ENCODE peak calls at places on chromosomes 7 and 10, in seven cellular contexts. One of them, this sample, is unnamed. For H3K36me3, the result is how much of the 10 kb centered on the place peaks cover.

GRCh38 chr10:49632406-49633317 is 18.8 kb downstream of the CHAT start:
- DNase-seq in SJCRH30: no peak
- DNase-seq in heart left ventricle: no peak
- DNase-seq in Karpas-422: no peak
- DNase-seq in mesendoderm: peak
- DNase-seq in psoas muscle: no peak
- DNase-seq in prostate gland: no peak
- DNase-seq in this sample: no peak

GRCh38 chr10:31739759-31740158 is 188.9 kb downstream of the ARHGAP12 start:
- DNase-seq in SJCRH30: peak
- DNase-seq in heart left ventricle: no peak
- DNase-seq in Karpas-422: no peak
- DNase-seq in mesendoderm: peak
- DNase-seq in psoas muscle: no peak
- DNase-seq in prostate gland: no peak
- DNase-seq in this sample: no peak

GRCh38 chr10:127619550-127619949 is 70.4 kb downstream of the NPS start:
- DNase-seq in SJCRH30: peak
- DNase-seq in heart left ventricle: no peak
- DNase-seq in Karpas-422: no peak
- DNase-seq in mesendoderm: no peak
- DNase-seq in psoas muscle: no peak
- DNase-seq in prostate gland: no peak
- DNase-seq in this sample: no peak

GRCh38 chr10:112307631-112308502 is 24.7 kb downstream of the TECTB start:
- DNase-seq in SJCRH30: peak
- DNase-seq in heart left ventricle: no peak
- DNase-seq in Karpas-422: peak
- DNase-seq in mesendoderm: peak
- DNase-seq in psoas muscle: peak
- DNase-seq in prostate gland: no peak
- DNase-seq in this sample: peak

GRCh38 chr7:30379131-30379530 is 94.7 kb downstream of the ZNRF2 start:
- DNase-seq in SJCRH30: no peak
- DNase-seq in heart left ventricle: no peak
- DNase-seq in Karpas-422: no peak
- DNase-seq in mesendoderm: no peak
- DNase-seq in psoas muscle: no peak
- DNase-seq in prostate gland: no peak
- DNase-seq in this sample: no peak

GRCh38 chr7:106317971-106318370 is 33.2 kb upstream of the NAMPT start:
- DNase-seq in SJCRH30: no peak
- DNase-seq in heart left ventricle: no peak
- DNase-seq in Karpas-422: no peak
- DNase-seq in mesendoderm: no peak
- DNase-seq in psoas muscle: no peak
- DNase-seq in prostate gland: no peak
- DNase-seq in this sample: no peak

GRCh38 chr10:78907458-78908211 is 161.1 kb upstream of the ZMIZ1 start:
- DNase-seq in SJCRH30: no peak
- DNase-seq in heart left ventricle: no peak
- DNase-seq in Karpas-422: no peak
- DNase-seq in mesendoderm: no peak
- DNase-seq in psoas muscle: no peak
- DNase-seq in prostate gland: no peak
- DNase-seq in this sample: no peak

GRCh38 chr7:34902181-34902580 is 135.1 kb downstream of the DPY19L1 start:
- DNase-seq in SJCRH30: no peak
- DNase-seq in heart left ventricle: no peak
- DNase-seq in Karpas-422: no peak
- DNase-seq in mesendoderm: no peak
- DNase-seq in psoas muscle: no peak
- DNase-seq in prostate gland: no peak
- DNase-seq in this sample: no peak

GRCh38 chr7:82677064-82677463 is 233.5 kb upstream of the CACNA2D1 start:
- DNase-seq in SJCRH30: peak
- DNase-seq in heart left ventricle: no peak
- DNase-seq in Karpas-422: no peak
- DNase-seq in mesendoderm: peak
- DNase-seq in psoas muscle: no peak
- DNase-seq in prostate gland: no peak
- DNase-seq in this sample: peak

DNA sequence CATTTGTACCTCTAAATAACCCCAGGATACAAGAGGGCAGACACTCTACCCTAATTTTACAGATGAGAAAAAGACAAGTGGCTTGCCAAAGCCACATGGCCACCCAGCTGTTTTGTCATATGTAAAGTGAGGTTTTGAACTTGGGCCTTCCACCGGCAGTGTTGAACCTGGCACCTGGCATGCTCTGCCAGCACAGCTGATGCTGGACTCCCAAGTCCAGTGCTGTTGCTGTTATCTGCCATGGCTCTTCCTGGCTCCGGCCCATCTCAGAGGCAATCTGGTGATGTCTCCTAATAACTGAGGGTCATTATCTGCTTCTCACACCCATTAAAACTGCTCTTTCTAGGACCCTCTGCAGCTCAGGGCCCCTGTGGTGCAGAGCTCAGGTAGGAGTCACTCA is 25.0 kb downstream of the BCCIP start:
- DNase-seq in SJCRH30: no peak
- DNase-seq in heart left ventricle: no peak
- DNase-seq in Karpas-422: no peak
- DNase-seq in mesendoderm: no peak
- DNase-seq in psoas muscle: no peak
- DNase-seq in prostate gland: no peak
- DNase-seq in this sample: no peak
- H3K36me3 ChIP-seq in SJCRH30: under half
- H3K36me3 ChIP-seq in heart left ventricle: under half
- H3K36me3 ChIP-seq in Karpas-422: under half
- H3K36me3 ChIP-seq in mesendoderm: under half
- H3K36me3 ChIP-seq in psoas muscle: under half
- H3K36me3 ChIP-seq in prostate gland: under half
- H3K36me3 ChIP-seq in this sample: under half

DNA sequence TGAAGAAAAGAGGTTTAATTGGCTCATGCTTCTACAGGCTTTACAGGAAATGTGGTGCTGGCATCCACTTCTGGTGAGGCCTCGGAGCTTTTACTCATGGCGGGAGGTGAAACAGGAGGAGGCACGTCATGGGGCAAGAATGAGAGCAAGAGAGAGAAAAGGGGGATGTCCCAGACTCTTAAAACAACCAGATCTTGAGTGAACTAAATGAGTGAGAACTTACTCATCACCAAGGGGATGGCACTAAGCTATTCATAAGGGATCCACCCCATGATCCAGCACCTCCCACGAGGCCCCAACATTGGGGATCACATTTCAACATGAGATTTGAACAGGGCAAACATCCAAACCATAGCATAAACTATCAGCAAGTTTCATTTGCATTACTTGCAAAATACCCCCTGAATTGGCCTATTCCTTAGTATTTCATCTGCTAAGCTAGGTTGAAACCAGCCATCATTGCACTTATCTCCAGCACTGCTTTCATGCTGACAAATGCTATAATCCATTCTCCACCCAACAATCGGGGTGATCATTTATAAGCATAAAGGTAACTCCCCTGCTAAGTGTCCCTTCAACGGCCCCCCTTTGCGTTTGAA is 179.0 kb downstream of the NOC3L start:
- DNase-seq in SJCRH30: peak
- DNase-seq in heart left ventricle: no peak
- DNase-seq in Karpas-422: no peak
- DNase-seq in mesendoderm: no peak
- DNase-seq in psoas muscle: no peak
- DNase-seq in prostate gland: no peak
- DNase-seq in this sample: no peak
- H3K27ac ChIP-seq in SJCRH30: no peak
- H3K27ac ChIP-seq in heart left ventricle: no peak
- H3K27ac ChIP-seq in Karpas-422: no peak
- H3K27ac ChIP-seq in mesendoderm: no peak
- H3K27ac ChIP-seq in psoas muscle: no peak
- H3K27ac ChIP-seq in prostate gland: no peak
- H3K27ac ChIP-seq in this sample: no peak

GRCh38 chr10:102400598-102401321 is 5.3 kb downstream of the NFKB2 start:
- DNase-seq in SJCRH30: no peak
- DNase-seq in heart left ventricle: no peak
- DNase-seq in Karpas-422: no peak
- DNase-seq in mesendoderm: no peak
- DNase-seq in psoas muscle: no peak
- DNase-seq in prostate gland: no peak
- DNase-seq in this sample: no peak

GRCh38 chr10:102400061-102400460 is 4.6 kb downstream of the NFKB2 start:
- DNase-seq in SJCRH30: no peak
- DNase-seq in heart left ventricle: no peak
- DNase-seq in Karpas-422: no peak
- DNase-seq in mesendoderm: no peak
- DNase-seq in psoas muscle: no peak
- DNase-seq in prostate gland: no peak
- DNase-seq in this sample: no peak

GRCh38 chr10:102401322-102401614 is 5.8 kb downstream of the NFKB2 start:
- DNase-seq in SJCRH30: no peak
- DNase-seq in heart left ventricle: no peak
- DNase-seq in Karpas-422: no peak
- DNase-seq in mesendoderm: no peak
- DNase-seq in psoas muscle: no peak
- DNase-seq in prostate gland: no peak
- DNase-seq in this sample: no peak

GRCh38 chr10:102398172-102399020 is 2.9 kb downstream of the NFKB2 start:
- DNase-seq in SJCRH30: no peak
- DNase-seq in heart left ventricle: no peak
- DNase-seq in Karpas-422: no peak
- DNase-seq in mesendoderm: no peak
- DNase-seq in psoas muscle: no peak
- DNase-seq in prostate gland: no peak
- DNase-seq in this sample: no peak

GRCh38 chr10:102399217-102400021 is 3.9 kb downstream of the NFKB2 start:
- DNase-seq in SJCRH30: peak
- DNase-seq in heart left ventricle: peak
- DNase-seq in Karpas-422: peak
- DNase-seq in mesendoderm: peak
- DNase-seq in psoas muscle: peak
- DNase-seq in prostate gland: peak
- DNase-seq in this sample: peak
- H3K4me3 ChIP-seq in SJCRH30: peak
- H3K4me3 ChIP-seq in heart left ventricle: peak
- H3K4me3 ChIP-seq in Karpas-422: peak
- H3K4me3 ChIP-seq in mesendoderm: no peak
- H3K4me3 ChIP-seq in psoas muscle: peak
- H3K4me3 ChIP-seq in prostate gland: peak
- H3K4me3 ChIP-seq in this sample: peak

GRCh38 chr7:81462672-81463071 is 307.2 kb downstream of the HGF start:
- DNase-seq in SJCRH30: no peak
- DNase-seq in heart left ventricle: no peak
- DNase-seq in Karpas-422: no peak
- DNase-seq in mesendoderm: no peak
- DNase-seq in psoas muscle: no peak
- DNase-seq in prostate gland: no peak
- DNase-seq in this sample: no peak
- H3K36me3 ChIP-seq in SJCRH30: under half
- H3K36me3 ChIP-seq in heart left ventricle: under half
- H3K36me3 ChIP-seq in Karpas-422: under half
- H3K36me3 ChIP-seq in mesendoderm: under half
- H3K36me3 ChIP-seq in psoas muscle: under half
- H3K36me3 ChIP-seq in prostate gland: under half
- H3K36me3 ChIP-seq in this sample: under half

DNA sequence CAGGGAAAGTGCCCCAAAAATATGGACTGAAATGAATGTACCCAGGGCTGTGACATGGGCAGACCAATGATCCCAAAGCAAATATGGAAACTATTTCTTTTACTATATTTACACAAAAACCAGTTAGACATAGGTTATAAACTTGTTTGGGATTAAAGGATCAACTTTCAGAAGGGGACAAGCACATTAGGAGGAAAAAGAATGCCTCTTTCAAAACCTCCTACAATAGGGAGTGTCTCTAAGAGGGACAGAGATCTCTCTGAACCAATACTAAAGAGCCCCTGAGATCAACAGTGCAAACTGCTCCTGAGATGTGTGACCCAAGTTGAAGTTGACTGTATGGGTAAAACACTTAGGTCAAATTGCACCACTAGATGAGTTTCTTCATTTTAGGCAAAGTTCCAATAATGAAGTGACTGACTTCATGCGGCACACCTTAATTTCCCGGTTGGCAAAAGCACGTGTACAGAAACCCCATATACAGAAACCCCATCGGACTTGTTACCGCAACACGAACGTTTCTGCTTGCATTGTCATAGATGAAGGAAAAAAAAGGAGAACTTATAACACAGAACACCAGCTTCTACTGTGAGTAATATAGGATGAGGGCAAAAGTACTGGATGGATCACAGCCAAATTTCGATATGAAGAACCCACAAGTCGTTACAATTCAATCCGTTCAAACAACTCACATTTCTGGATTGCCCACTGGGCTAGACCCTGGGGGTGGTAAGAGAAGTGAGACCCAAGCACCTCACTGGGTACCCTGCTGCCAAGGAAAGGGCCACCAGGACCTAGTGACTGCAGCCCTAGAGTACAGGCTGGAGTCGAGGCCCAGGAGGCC is 4.3 kb downstream of the SVIL start:
- DNase-seq in SJCRH30: no peak
- DNase-seq in heart left ventricle: no peak
- DNase-seq in Karpas-422: no peak
- DNase-seq in mesendoderm: no peak
- DNase-seq in psoas muscle: no peak
- DNase-seq in prostate gland: peak
- DNase-seq in this sample: no peak
- H3K27ac ChIP-seq in SJCRH30: no peak
- H3K27ac ChIP-seq in heart left ventricle: peak
- H3K27ac ChIP-seq in Karpas-422: no peak
- H3K27ac ChIP-seq in mesendoderm: no peak
- H3K27ac ChIP-seq in psoas muscle: peak
- H3K27ac ChIP-seq in prostate gland: peak
- H3K27ac ChIP-seq in this sample: no peak

GRCh38 chr7:67878808-67879207 is 882.2 kb downstream of the TYW1 start:
- DNase-seq in SJCRH30: no peak
- DNase-seq in heart left ventricle: no peak
- DNase-seq in Karpas-422: no peak
- DNase-seq in mesendoderm: no peak
- DNase-seq in psoas muscle: no peak
- DNase-seq in prostate gland: no peak
- DNase-seq in this sample: no peak
- H3K4me3 ChIP-seq in SJCRH30: no peak
- H3K4me3 ChIP-seq in heart left ventricle: no peak
- H3K4me3 ChIP-seq in Karpas-422: no peak
- H3K4me3 ChIP-seq in mesendoderm: no peak
- H3K4me3 ChIP-seq in psoas muscle: no peak
- H3K4me3 ChIP-seq in prostate gland: no peak
- H3K4me3 ChIP-seq in this sample: no peak